ENCODE peak calls at places on chromosomes 11 and 22, in six cellular contexts. L, F, E, X, R and N are unnamed samples.

GRCh38 chr22:38873469-38874411 is 1.7 kb upstream of the CBX6 start:
- DNase-seq in X (no peak), E (no peak), F (no peak), R (no peak), L (no peak), N (no peak)

GRCh38 chr22:30892286-30892685 is 76.3 kb downstream of the MORC2 start:
- DNase-seq in X (no peak), L (no peak), E (no peak), R (no peak), F (no peak), N (no peak)

GRCh38 chr22:45261407-45262088 is 20.9 kb upstream of the KIAA0930 start:
- DNase-seq in X (no peak), R (no peak), F (no peak), E (no peak), L (no peak), N (no peak)

GRCh38 chr11:121557348-121557747 is 104.6 kb upstream of the SORL1-AS1 start:
- DNase-seq in E (no peak), R (no peak), X (no peak), L (no peak), F (peak), N (no peak)

GRCh38 chr22:42077486-42078125 is 1.9 kb upstream of the SMDT1 start:
- DNase-seq in F (no peak), R (no peak), E (no peak), X (peak), L (no peak), N (no peak)

GRCh38 chr11:132605794-132606570 is 926.3 kb downstream of the OPCML start:
- DNase-seq in E (no peak), X (no peak), L (peak), R (no peak), F (no peak), N (no peak)

GRCh38 chr11:132824642-132825041 is 707.7 kb downstream of the OPCML start:
- DNase-seq in L (no peak), E (no peak), R (no peak), X (no peak), F (no peak), N (no peak)

GRCh38 chr22:46887978-46888377 is 125.5 kb downstream of the TBC1D22A start:
- DNase-seq in E (no peak), R (no peak), L (no peak), F (no peak), X (no peak), N (no peak)

GRCh38 chr11:73995731-73996130 is 13.1 kb upstream of the UCP2 start:
- DNase-seq in R (no peak), X (no peak), E (no peak), L (no peak), F (no peak), N (no peak)

GRCh38 chr22:46934746-46935491 is 172.5 kb downstream of the TBC1D22A start:
- DNase-seq in R (peak), E (peak), L (peak), X (no peak), F (peak), N (peak)

GRCh38 chr11:19209617-19210016 is 7.8 kb upstream of the CSRP3 start:
- DNase-seq in R (no peak), X (no peak), E (no peak), F (no peak), L (no peak), N (no peak)

GRCh38 chr11:68469642-68470041 is 9.1 kb downstream of the PPP6R3 start:
- DNase-seq in R (no peak), X (no peak), F (no peak), E (no peak), L (no peak), N (no peak)

DNA sequence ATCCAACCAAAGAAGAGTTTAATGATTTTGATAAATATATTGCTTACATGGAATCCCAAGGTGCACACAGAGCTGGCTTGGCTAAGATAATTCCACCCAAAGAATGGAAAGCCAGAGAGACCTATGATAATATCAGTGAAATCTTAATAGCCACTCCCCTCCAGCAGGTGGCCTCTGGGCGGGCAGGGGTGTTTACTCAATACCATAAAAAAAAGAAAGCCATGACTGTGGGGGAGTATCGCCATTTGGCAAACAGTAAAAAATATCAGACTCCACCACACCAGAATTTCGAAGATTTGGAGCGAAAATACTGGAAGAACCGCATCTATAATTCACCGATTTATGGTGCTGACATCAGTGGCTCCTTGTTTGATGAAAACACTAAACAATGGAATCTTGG is 23.9 kb downstream of the KDM4D start:
- DNase-seq in F (no peak), L (no peak), X (no peak), R (no peak), E (no peak), N (no peak)
- TF ChIP-seq CTCF in F (no peak), L (peak), X (no peak), R (no peak), E (peak), N (peak)

DNA sequence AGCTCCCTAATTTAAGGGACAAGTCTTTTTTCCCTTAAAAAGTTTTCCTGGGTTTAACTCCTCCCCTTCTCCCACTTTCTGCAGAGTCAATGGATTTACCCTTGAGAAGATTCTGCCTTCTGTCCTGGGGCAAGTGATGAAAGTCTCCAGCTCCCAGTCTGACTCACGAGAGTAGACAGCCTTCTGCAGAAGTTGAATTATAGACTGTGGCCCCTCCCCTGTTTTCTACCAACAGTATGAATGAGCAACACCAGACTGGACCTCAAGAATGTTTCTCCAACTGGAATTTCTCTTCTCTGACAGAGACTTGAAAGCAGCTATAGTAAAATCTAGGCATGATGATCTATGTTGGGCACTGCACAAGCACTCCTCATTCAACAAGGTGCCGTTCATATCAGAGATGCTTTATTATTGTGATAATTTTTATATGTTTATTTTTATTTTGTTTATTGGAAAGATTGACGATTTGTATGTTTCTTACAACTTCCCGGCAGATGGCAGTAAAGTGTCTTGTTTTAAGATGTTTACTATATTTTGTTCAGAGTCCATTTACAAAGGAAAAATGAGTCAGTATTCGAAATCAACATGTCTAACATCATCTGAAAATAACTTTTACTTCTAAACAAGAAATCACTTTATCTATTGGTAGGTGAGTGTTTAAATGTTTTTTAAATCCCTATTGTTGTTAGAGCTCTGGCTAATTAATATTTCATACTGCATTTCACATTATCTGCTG is 56.6 kb downstream of the LMO2 start:
- DNase-seq in E (peak), X (no peak), R (no peak), F (peak), L (peak), N (no peak)
- TF ChIP-seq CTCF in E (peak), X (no peak), R (peak), F (no peak), L (no peak), N (peak)

GRCh38 chr11:34890812-34891211 is 25.4 kb downstream of the APIP start:
- DNase-seq in L (peak), F (no peak), E (peak), R (no peak), X (no peak), N (peak)
- TF ChIP-seq CTCF in L (peak), F (peak), E (peak), R (peak), X (no peak), N (no peak)

DNA sequence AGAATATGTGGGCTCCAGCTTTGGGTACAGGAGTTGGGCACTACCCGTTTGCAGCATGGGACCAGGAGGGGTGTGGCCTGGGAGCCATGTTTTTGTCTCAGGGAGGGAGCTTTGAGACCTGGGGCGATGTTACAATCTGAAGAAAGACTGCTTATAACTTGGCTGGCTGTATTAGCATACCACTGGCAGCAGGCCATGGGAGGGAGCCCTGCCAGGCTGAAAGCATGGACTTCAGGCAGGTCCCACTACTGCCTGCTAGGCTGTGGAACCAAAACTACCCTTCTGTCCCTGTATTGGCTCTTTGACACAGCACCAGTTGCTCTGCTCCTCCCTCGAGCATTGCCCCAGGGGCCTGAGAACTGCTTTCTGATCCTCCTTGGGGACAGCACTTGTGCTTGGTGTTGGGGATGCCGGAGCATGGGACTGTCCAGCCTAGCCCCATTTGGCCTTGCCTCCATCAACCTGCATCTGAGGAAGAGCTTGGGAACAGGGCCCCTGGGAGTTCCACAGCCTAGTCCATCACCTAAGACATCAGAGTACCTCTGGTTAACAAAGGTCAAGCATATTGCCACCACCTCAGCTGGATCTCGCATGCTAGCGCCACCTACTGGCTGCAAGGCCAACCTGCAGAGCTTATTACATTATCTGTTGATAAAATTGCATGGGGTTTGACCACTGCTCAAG is 217.4 kb downstream of the SBF2 start:
- DNase-seq in X (no peak), E (peak), L (peak), R (peak), F (peak), N (no peak)
- TF ChIP-seq CTCF in X (no peak), E (peak), L (peak), R (no peak), F (peak), N (peak)

DNA sequence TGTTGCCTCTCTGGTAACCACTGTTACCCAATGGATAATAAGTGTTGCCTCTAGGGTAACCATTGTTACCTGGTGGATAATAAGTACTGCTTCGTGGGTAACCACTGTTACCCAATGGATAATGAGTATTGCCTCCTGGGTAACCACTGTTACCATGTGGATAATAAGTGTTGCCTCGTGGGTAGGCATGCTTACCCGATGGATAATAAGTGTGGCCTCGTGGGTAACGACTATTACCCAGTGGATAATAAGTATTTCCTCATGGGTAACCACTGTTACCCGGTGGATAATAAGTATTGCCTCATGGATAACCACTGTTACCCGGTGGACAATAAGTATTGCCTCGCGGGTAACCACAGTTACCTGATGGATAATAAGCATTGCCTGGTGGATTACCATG is 13.8 kb upstream of the NXPE4 start:
- DNase-seq in R (no peak), X (no peak), E (no peak), L (no peak), F (no peak), N (no peak)
- TF ChIP-seq CTCF in R (no peak), X (no peak), E (no peak), L (no peak), F (no peak), N (no peak)

GRCh38 chr11:67409781-67410368 is 5.6 kb upstream of the CARNS1 start:
- DNase-seq in F (no peak), E (no peak), L (no peak), X (no peak), R (peak), N (no peak)
- TF ChIP-seq CTCF in F (no peak), E (no peak), L (no peak), X (no peak), R (no peak), N (no peak)